ENCODE peak calls at places on chromosomes 2 and 18, in four cellular contexts. F is stimulated activated CD8-positive, alpha-beta memory T cell treated with anti-CD3 and anti-CD28 coated beads, Interleukin-4, amount 100 ng/mL, for 4 hours; S is activated CD4-positive, alpha-beta T cell treated with anti-CD3 and anti-CD28 coated beads, Interleukin-2, amount 50 U/mL, for 48 hours; Q is D721Med. B is an unnamed sample.

GRCh38 chr2:162824319-162824718 is 14.2 kb downstream of the KCNH7 start:
- DNase-seq in S (no peak), F (no peak), Q (no peak), B (no peak)

GRCh38 chr2:19425419-19425818 is 67.0 kb upstream of the OSR1 start:
- DNase-seq in Q (no peak), F (no peak), S (no peak), B (no peak)

GRCh38 chr2:71389379-71390072 is 57.9 kb downstream of the ZNF638 start:
- DNase-seq in Q (no peak), F (no peak), S (no peak), B (no peak)

GRCh38 chr18:70332694-70333093 is 43.8 kb downstream of the SOCS6 start:
- DNase-seq in F (no peak), S (no peak), Q (no peak), B (no peak)

GRCh38 chr2:197079832-197080555 is 153.5 kb upstream of the PGAP1 start:
- DNase-seq in Q (no peak), S (no peak), F (no peak), B (no peak)

GRCh38 chr2:212548459-212548815 is 9.8 kb upstream of the ERBB4 start:
- DNase-seq in Q (no peak), F (no peak), S (no peak), B (no peak)

GRCh38 chr2:46145017-46145416 is 152.2 kb upstream of the EPAS1 start:
- DNase-seq in F (no peak), S (no peak), Q (no peak), B (no peak)

GRCh38 chr18:54888933-54889332 is 60.7 kb downstream of the RAB27B start:
- DNase-seq in F (no peak), S (no peak), Q (no peak), B (no peak)

GRCh38 chr18:49335677-49336076 is 124.8 kb downstream of the DYM start:
- DNase-seq in F (no peak), Q (no peak), S (peak), B (no peak)

GRCh38 chr2:60629801-60630385 is 76.4 kb upstream of the BCL11A start:
- DNase-seq in Q (no peak), F (no peak), S (no peak), B (no peak)

GRCh38 chr2:214904634-214905033 is 95.2 kb upstream of the BARD1 start:
- DNase-seq in S (no peak), Q (no peak), F (no peak), B (no peak)

GRCh38 chr2:88554189-88554588 is 73.1 kb downstream of the EIF2AK3 start:
- DNase-seq in F (no peak), Q (no peak), S (no peak), B (no peak)

GRCh38 chr2:84646514-84646913 is 130.2 kb downstream of the DNAH6 start:
- DNase-seq in S (no peak), Q (no peak), F (no peak), B (no peak)

GRCh38 chr18:31741096-31741735 is 19.5 kb downstream of the SLC25A52 start:
- DNase-seq in F (peak), Q (no peak), S (peak), B (no peak)

GRCh38 chr2:223914349-223914748 is 30.8 kb downstream of the WDFY1 start:
- DNase-seq in Q (no peak), F (no peak), S (no peak), B (no peak)

GRCh38 chr2:196233808-196234501 is 62.6 kb upstream of the STK17B start:
- DNase-seq in F (no peak), S (no peak), Q (no peak), B (no peak)

GRCh38 chr2:239611222-239611795 is 210.5 kb upstream of the HDAC4 start:
- DNase-seq in Q (no peak), F (no peak), S (no peak), B (no peak)

GRCh38 chr2:6973895-6974545 is 56.8 kb downstream of the RNF144A start:
- DNase-seq in S (no peak), Q (no peak), F (no peak), B (no peak)

GRCh38 chr2:178848335-178848734 is 41.1 kb upstream of the TTN start:
- DNase-seq in S (no peak), Q (no peak), F (no peak), B (no peak)

GRCh38 chr2:189702071-189702470 is 27.6 kb downstream of the ANKAR start:
- DNase-seq in Q (no peak), F (no peak), S (no peak), B (no peak)

GRCh38 chr2:166593403-166593802 is 99.4 kb upstream of the SCN7A start:
- DNase-seq in S (no peak), Q (no peak), F (no peak), B (no peak)

GRCh38 chr18:79553696-79554095 is 125.9 kb upstream of the CTDP1 start:
- DNase-seq in Q (no peak), F (no peak), S (no peak), B (no peak)

GRCh38 chr2:109128466-109129355 is at the start of gene SH3RF3:
- DNase-seq in F (no peak), S (peak), Q (no peak), B (peak)

GRCh38 chr2:42386684-42387083 is 25.7 kb upstream of the COX7A2L start:
- DNase-seq in S (no peak), F (no peak), Q (no peak), B (no peak)

GRCh38 chr2:39724828-39725144 is 54.3 kb downstream of the THUMPD2 start:
- DNase-seq in F (no peak), Q (no peak), S (no peak), B (no peak)

GRCh38 chr2:128357561-128358370 is 39.1 kb upstream of the HS6ST1 start:
- DNase-seq in F (no peak), S (no peak), Q (no peak), B (no peak)

GRCh38 chr2:3491716-3492474 is 27.4 kb downstream of the ADI1 start:
- DNase-seq in Q (peak), F (no peak), S (no peak), B (no peak)

GRCh38 chr2:21356857-21357255 is 233.1 kb downstream of the TDRD15 start:
- DNase-seq in Q (no peak), F (no peak), S (no peak), B (no peak)

GRCh38 chr18:63758616-63759015 is 16.6 kb upstream of the SERPINB7 start:
- DNase-seq in S (no peak), F (no peak), Q (no peak), B (no peak)

GRCh38 chr18:65768379-65768778 is 17.6 kb downstream of the CDH7 start:
- DNase-seq in S (no peak), Q (no peak), F (no peak), B (no peak)

GRCh38 chr2:122598784-122599183 is 843.3 kb downstream of the TSN start:
- DNase-seq in F (no peak), Q (no peak), S (no peak), B (no peak)

B was measured in cortex of kidney.